ENCODE peak calls at places on chromosomes 11 and 22, in seven cellular contexts. L is heart left ventricle, S is hepatocyte, U is cardiac muscle cell, K is astrocyte of the cerebellum, H is D721Med, W is GM10248. M is an unnamed sample.

GRCh38 chr11:45209000-45209399 is 62.6 kb downstream of the PRDM11 start:
- DNase-seq in L (no peak), S (no peak), U (no peak), K (no peak), H (no peak), W (no peak), M (no peak)

GRCh38 chr11:134120143-134120850 is 51.4 kb downstream of the JAM3 start:
- DNase-seq in L (peak), S (peak), U (peak), K (peak), H (no peak), W (no peak), M (no peak)

GRCh38 chr11:67290801-67291200 is 1.7 kb downstream of the ANKRD13D start:
- DNase-seq in L (peak), S (no peak), U (peak), K (peak), H (no peak), W (no peak), M (no peak)

GRCh38 chr11:33970984-33971466 is 79.1 kb upstream of the LMO2 start:
- DNase-seq in L (peak), S (peak), U (peak), K (peak), H (peak), W (peak), M (peak)

GRCh38 chr11:103587951-103588788 is 448.3 kb upstream of the DDI1 start:
- DNase-seq in L (no peak), S (peak), U (no peak), K (no peak), H (no peak), W (no peak), M (no peak)

GRCh38 chr11:2775626-2776350 is 76.0 kb upstream of the KCNQ1OT1 start:
- DNase-seq in L (peak), S (no peak), U (no peak), K (no peak), H (no peak), W (no peak), M (peak)

GRCh38 chr11:133047036-133047800 is 485.1 kb downstream of the OPCML start:
- DNase-seq in L (no peak), S (no peak), U (no peak), K (no peak), H (no peak), W (no peak), M (no peak)

GRCh38 chr11:78474451-78474850 is 56.8 kb upstream of the GAB2 start:
- DNase-seq in L (no peak), S (no peak), U (no peak), K (no peak), H (no peak), W (no peak), M (no peak)

GRCh38 chr11:34866375-34866774 is 49.8 kb downstream of the APIP start:
- DNase-seq in L (no peak), S (peak), U (peak), K (no peak), H (no peak), W (no peak), M (no peak)

GRCh38 chr22:36982136-36982535 is 37.1 kb downstream of the TST start:
- DNase-seq in L (no peak), S (no peak), U (no peak), K (no peak), H (no peak), W (no peak), M (no peak)

GRCh38 chr11:12144306-12145174 is 34.1 kb downstream of the MICAL2 start:
- DNase-seq in L (no peak), S (no peak), U (no peak), K (no peak), H (no peak), W (no peak), M (no peak)

GRCh38 chr22:40449676-40450035 is 79.3 kb downstream of the SGSM3 start:
- DNase-seq in L (no peak), S (no peak), U (peak), K (peak), H (no peak), W (no peak), M (no peak)

GRCh38 chr11:77126156-77126775 is 1.8 kb upstream of the MYO7A start:
- DNase-seq in L (no peak), S (no peak), U (no peak), K (no peak), H (no peak), W (no peak), M (no peak)

GRCh38 chr11:117073539-117073938 is 24.7 kb downstream of the SIK3 start:
- DNase-seq in L (no peak), S (no peak), U (peak), K (no peak), H (no peak), W (peak), M (no peak)

GRCh38 chr11:117309310-117309709 is 6.7 kb downstream of the BACE1 start:
- DNase-seq in L (no peak), S (no peak), U (no peak), K (no peak), H (no peak), W (no peak), M (no peak)

GRCh38 chr11:85076535-85077330 is 550.4 kb downstream of the DLG2 start:
- DNase-seq in L (peak), S (no peak), U (no peak), K (peak), H (no peak), W (no peak), M (no peak)

GRCh38 chr11:119729581-119730346 is 764 bp upstream of the NECTIN1 start:
- DNase-seq in L (peak), S (peak), U (peak), K (no peak), H (no peak), W (peak), M (no peak)
- TF ChIP-seq CTCF in L (peak), S (no peak), U (no peak), K (no peak), H (no peak), W (no peak), M (peak)

GRCh38 chr22:39306456-39307361 is 12.7 kb downstream of the RPL3 start:
- DNase-seq in L (no peak), S (no peak), U (no peak), K (no peak), H (no peak), W (no peak), M (no peak)

GRCh38 chr22:39308614-39309363 is 10.6 kb downstream of the RPL3 start:
- DNase-seq in L (peak), S (peak), U (peak), K (peak), H (no peak), W (no peak), M (no peak)

GRCh38 chr22:39309881-39310714 is 9.3 kb downstream of the RPL3 start:
- DNase-seq in L (peak), S (no peak), U (peak), K (no peak), H (no peak), W (no peak), M (no peak)

GRCh38 chr22:39311592-39312400 is 7.6 kb downstream of the RPL3 start:
- DNase-seq in L (peak), S (no peak), U (no peak), K (no peak), H (no peak), W (no peak), M (no peak)

GRCh38 chr22:39309364-39309861 is 10.0 kb downstream of the RPL3 start:
- DNase-seq in L (no peak), S (no peak), U (no peak), K (no peak), H (no peak), W (no peak), M (no peak)
- TF ChIP-seq CTCF in L (no peak), S (no peak), U (peak), K (peak), H (peak), W (peak), M (peak)

DNA sequence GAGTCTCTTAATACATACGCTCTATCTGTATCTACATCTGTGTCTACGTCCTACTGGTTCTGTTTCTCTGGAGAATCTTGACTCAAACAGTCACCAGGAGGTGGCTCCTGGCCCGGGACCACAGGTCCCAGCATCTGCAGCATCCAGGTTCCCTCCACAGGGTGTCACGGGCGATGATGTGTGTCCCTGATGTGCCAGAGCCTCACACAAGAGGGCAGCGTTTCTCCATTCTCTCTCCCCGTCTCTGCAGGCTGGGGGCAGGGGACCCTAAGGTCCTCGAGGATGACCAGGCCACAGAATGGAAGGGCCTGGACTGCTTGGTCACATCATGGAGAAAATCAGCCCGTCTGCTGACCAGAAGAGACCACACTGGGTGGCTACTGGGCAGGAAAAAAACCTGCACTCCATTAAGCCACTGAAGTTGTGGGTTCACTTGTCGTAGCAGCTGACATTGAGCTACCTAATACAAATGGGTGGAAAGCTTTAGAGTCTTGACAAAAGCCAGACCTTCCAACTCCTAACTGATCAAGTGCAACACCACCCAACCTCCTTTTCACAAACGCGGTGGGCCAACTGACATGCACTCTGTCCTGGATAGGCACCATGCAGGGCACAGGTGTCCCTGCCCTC is 392.5 kb downstream of the CTTN start:
- DNase-seq in L (no peak), S (no peak), U (no peak), K (no peak), H (no peak), W (no peak), M (no peak)
- TF ChIP-seq CTCF in L (no peak), S (no peak), U (peak), K (no peak), H (no peak), W (no peak), M (no peak)

GRCh38 chr11:18741783-18742182 is 15.8 kb upstream of the IGSF22 start:
- DNase-seq in L (no peak), S (no peak), U (no peak), K (no peak), H (no peak), W (no peak), M (no peak)
- TF ChIP-seq CTCF in L (no peak), S (no peak), U (no peak), K (no peak), H (no peak), W (no peak), M (no peak)

DNA sequence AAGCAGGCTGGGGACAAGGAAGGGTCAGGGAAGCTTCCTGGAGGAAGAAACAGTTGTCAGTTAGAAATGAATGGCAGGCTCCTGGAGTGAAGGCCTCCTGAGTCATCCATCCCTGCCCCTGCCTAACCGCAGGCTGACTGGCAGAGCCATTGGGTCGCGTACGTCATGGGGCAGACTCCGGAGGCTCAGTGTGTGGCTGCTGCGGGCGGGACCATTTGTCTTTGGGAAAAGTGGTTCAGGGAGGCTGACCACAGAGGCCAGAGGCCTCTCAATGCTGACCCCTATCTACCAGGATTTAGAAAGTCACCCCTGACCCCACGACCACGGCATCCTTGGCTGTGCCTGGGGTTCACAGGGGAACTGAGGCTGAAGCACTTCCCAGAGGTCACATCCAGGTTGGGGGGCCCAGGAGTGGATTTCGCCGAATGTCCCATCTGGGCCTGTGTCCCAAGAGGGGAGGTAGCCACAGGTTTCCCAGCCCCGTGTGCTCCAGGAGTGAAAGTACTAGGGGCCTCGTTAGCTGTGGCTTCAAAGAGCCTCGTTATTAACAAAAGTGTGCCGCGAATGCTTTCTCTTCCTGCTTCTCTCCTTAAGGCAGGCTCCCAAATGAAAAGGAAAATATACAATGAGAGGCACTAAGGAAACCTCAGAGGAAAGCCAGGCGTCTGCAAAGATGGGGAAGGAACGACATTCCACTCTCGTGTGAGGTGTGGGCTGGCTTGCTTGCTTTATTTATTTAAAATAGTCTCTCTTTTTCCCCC is 58.9 kb downstream of the FLRT1 start:
- DNase-seq in L (no peak), S (no peak), U (peak), K (peak), H (no peak), W (no peak), M (no peak)
- TF ChIP-seq CTCF in L (no peak), S (no peak), U (no peak), K (no peak), H (no peak), W (no peak), M (no peak)

DNA sequence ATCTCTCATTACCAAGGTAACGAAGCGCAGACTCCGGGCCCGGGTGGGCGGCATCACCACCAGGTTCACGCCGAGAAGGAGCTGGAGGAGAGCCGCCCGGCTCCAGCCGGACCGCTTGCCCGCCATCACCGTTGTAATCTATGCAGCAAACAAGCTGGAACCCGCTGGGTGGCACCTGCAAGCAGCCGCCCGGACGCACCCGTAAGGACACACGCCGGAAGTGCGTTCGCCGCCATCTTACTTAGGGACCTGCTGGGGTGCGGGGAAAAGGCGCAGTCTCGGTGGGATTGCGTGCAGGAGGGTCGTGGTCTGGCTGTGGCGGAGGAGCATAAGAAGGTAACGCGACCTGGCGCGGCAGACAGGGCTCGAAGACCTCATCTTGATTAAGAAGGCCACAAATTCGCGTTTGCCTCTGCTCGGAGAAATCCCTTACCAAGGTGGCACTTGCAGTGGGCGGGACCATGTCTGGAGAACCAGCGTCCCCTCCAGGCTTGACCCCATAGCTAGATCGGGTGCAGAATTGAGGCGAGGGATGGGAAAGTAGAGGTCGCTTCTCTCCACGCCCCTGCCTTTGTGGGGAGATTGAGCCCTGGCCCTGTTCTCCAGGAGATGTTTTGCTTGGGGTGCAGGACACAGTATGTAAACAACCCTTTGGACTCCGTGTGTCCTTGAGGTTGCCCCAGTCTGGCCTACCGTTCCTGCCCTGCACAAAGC is at the start of gene ACP2:
- DNase-seq in L (peak), S (peak), U (peak), K (no peak), H (peak), W (peak), M (peak)
- TF ChIP-seq CTCF in L (peak), S (peak), U (peak), K (peak), H (peak), W (peak), M (peak)

GRCh38 chr11:4006946-4007680 is 87.5 kb upstream of the RRM1 start:
- DNase-seq in L (no peak), S (no peak), U (no peak), K (no peak), H (no peak), W (no peak), M (no peak)

DNA sequence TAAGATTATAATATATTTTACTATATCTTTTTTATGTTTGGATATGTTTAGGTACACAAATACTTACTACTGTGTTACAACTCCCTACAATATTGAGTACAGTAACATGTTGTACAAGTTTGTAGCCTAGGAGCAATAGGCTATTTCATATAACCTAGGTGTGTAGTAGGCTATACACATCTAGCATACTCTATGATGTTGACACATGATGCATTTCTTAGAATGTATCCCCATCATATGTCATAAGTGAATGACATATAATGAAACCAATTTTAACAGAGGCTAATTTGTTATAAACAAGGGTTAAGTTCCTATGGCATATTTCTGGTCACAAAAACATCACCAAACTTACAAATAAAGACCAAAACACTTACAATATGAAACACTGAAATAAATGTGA is 86.5 kb upstream of the RRM1 start:
- DNase-seq in L (no peak), S (no peak), U (no peak), K (no peak), H (no peak), W (no peak), M (no peak)
- TF ChIP-seq CTCF in L (no peak), S (no peak), U (no peak), K (no peak), H (no peak), W (no peak), M (no peak)

GRCh38 chr11:83252941-83253340 is 33.2 kb downstream of the CCDC90B start:
- DNase-seq in L (no peak), S (no peak), U (no peak), K (no peak), H (no peak), W (no peak), M (no peak)
- TF ChIP-seq CTCF in L (no peak), S (no peak), U (no peak), K (no peak), H (no peak), W (no peak), M (no peak)

DNA sequence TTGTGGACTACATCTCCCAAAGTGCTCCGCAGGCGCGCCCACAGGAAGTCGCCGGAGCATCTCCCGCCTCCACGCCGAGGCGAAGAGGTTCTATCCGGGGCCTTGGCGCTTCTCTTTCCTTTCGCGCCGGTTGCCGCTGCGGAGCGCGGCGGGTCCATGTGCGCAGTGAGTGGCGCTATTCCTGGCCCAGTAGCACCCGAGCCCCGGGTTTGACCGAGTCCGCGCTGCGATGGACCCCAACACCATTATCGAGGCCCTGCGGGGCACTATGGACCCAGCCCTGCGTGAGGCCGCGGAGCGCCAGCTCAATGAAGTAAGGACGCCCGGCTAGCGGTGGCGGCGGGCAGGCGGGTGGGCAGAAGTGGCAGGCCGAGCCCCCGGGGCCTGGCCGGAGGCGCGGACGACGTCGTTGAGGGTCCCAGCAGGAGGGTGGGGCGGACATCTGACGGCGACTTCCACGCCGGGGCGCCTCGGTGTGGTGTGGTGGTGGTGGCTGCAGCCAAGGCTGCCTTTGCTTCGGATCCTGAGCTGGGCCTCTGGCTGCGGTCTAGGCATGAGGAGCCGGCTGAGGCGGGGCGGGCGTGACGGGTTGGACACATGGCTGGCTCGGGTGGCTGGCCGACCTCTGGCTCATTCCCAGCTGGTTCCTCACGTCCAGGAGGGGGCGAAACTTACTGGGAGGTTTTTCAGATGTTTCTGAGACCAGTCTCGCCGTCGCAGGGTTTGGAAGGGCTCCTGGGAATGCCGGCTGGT is at the start of gene IPO7:
- DNase-seq in L (peak), S (peak), U (peak), K (peak), H (peak), W (peak), M (peak)
- TF ChIP-seq CTCF in L (peak), S (peak), U (peak), K (peak), H (peak), W (peak), M (peak)

DNA sequence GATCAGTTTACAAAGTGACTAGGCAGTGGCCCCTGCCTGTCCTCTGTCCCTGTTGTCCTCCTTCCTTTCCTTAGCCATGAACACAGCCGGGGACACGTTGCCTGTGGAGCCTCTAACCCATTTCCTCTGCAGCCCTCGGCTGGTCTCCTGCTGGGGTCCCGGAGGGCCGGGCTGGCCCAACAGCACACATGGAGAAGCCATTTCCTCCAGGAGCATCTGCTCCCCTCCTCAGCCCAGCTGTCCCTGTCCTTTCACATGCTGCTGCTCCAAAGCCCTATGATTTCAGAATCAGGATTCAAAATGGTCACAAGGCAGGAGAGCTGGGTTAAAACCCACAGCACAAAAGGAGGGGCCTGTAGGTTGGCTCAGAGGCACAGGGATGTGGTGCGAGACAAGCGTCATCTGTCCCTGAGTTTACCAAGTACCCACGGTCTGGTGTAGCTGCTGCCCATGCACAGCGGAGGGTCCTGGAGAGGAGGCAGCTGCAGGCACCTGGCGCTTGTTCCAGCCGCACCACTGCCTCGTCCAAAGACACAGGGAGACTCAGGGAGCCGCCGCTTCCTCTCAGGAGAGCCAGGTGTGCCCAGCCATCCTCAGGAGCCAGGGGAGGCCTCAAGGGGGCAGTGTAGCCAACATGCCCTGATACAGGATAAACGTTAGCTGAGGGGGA is 4.1 kb upstream of the VSIG10L2 start:
- DNase-seq in L (peak), S (peak), U (peak), K (peak), H (peak), W (peak), M (peak)
- TF ChIP-seq CTCF in L (peak), S (peak), U (peak), K (peak), H (peak), W (peak), M (peak)

M was measured in neural crest cell.